ENCODE peak calls at places on chromosomes 16 and 17, in six cellular contexts. B is Panc1, N is stomach, L is GM12891, H is upper lobe of left lung, T is H1. Z is an unnamed sample.

GRCh38 chr16:6160303-6160702 is 1062.7 kb upstream of the EEF2KMT start:
- DNase-seq in B (no peak), N (no peak), L (no peak), H (no peak), T (no peak), Z (no peak)

GRCh38 chr16:78929798-78930197 is 670.7 kb downstream of the MAF start:
- DNase-seq in B (no peak), N (no peak), L (no peak), H (no peak), T (no peak), Z (no peak)

GRCh38 chr17:17935321-17936271 is 36.6 kb downstream of the TOM1L2 start:
- DNase-seq in B (no peak), N (no peak), L (no peak), H (no peak), T (no peak), Z (no peak)

GRCh38 chr16:69928856-69929400 is 22.2 kb upstream of the CLEC18A start:
- DNase-seq in B (no peak), N (no peak), L (no peak), H (no peak), T (no peak), Z (no peak)

GRCh38 chr16:9297437-9298113 is 206.1 kb downstream of the HAPSTR1 start:
- DNase-seq in B (no peak), N (peak; percentile 28), L (no peak), H (no peak), T (peak; percentile 21), Z (no peak)

GRCh38 chr17:30551666-30552339 is 74.6 kb downstream of the GOSR1 start:
- DNase-seq in B (no peak), N (peak; percentile 9), L (no peak), H (no peak), T (no peak), Z (no peak)

GRCh38 chr16:62035115-62036092 is 834 bp downstream of the CDH8 start:
- DNase-seq in B (no peak), N (no peak), L (no peak), H (peak; percentile 62), T (peak; percentile 56), Z (peak; percentile 50)

GRCh38 chr17:28571255-28572122 is at the start of gene PIGS:
- DNase-seq in B (peak; percentile 60), N (peak; percentile 97), L (peak; percentile 92), H (peak; percentile 97), T (peak; percentile 76), Z (peak; percentile 99)

GRCh38 chr17:12907477-12907876 is 110.3 kb downstream of the ELAC2 start:
- DNase-seq in B (no peak), N (no peak), L (no peak), H (no peak), T (no peak), Z (no peak)

GRCh38 chr17:65359016-65359415 is 202.4 kb downstream of the AXIN2 start:
- DNase-seq in B (no peak), N (no peak), L (no peak), H (no peak), T (no peak), Z (no peak)

GRCh38 chr17:63946440-63947363 is 14.6 kb upstream of the CD79B start:
- DNase-seq in B (peak; percentile 22), N (peak; percentile 51), L (peak; percentile 95), H (no peak), T (no peak), Z (peak; percentile 92)

GRCh38 chr16:9969580-9969979 is 212.6 kb downstream of the GRIN2A start:
- DNase-seq in B (no peak), N (no peak), L (no peak), H (no peak), T (no peak), Z (no peak)

GRCh38 chr17:66715076-66715675 is 119.7 kb upstream of the CACNG5 start:
- DNase-seq in B (no peak), N (no peak), L (no peak), H (no peak), T (no peak), Z (no peak)

GRCh38 chr16:22977294-22977697 is 163.3 kb downstream of the HS3ST2 start:
- DNase-seq in B (peak; percentile 7), N (no peak), L (no peak), H (no peak), T (no peak), Z (no peak)

GRCh38 chr16:88922114-88922825 is 54.7 kb downstream of the CBFA2T3 start:
- DNase-seq in B (no peak), N (peak; percentile 67), L (no peak), H (peak; percentile 87), T (no peak), Z (peak; percentile 88)

GRCh38 chr16:23434380-23434779 is 18.6 kb downstream of the COG7 start:
- DNase-seq in B (peak; percentile 61), N (no peak), L (peak; percentile 23), H (no peak), T (no peak), Z (no peak)

GRCh38 chr16:71295950-71296349 is 6.7 kb upstream of the CMTR2 start:
- DNase-seq in B (no peak), N (no peak), L (no peak), H (no peak), T (no peak), Z (no peak)

GRCh38 chr17:31715436-31715835 is 143.6 kb downstream of the COPRS start:
- DNase-seq in B (no peak), N (no peak), L (no peak), H (no peak), T (no peak), Z (no peak)

GRCh38 chr17:19260958-19261357 is 23.8 kb downstream of the EPN2 start:
- DNase-seq in B (no peak), N (no peak), L (no peak), H (no peak), T (no peak), Z (peak; percentile 20)

GRCh38 chr17:9666461-9667050 is 21.2 kb downstream of the USP43 start:
- DNase-seq in B (no peak), N (no peak), L (no peak), H (no peak), T (no peak), Z (no peak)

GRCh38 chr17:55295411-55296170 is 30.8 kb downstream of the HLF start:
- DNase-seq in B (peak; percentile 45), N (peak; percentile 68), L (peak; percentile 25), H (no peak), T (peak; percentile 31), Z (no peak)

GRCh38 chr17:73533127-73533526 is 111.1 kb downstream of the SDK2 start:
- DNase-seq in B (no peak), N (no peak), L (no peak), H (no peak), T (no peak), Z (no peak)

GRCh38 chr17:39653662-39654331 is 11.4 kb upstream of the TCAP start:
- DNase-seq in B (no peak), N (peak; percentile 76), L (peak; percentile 98), H (no peak), T (no peak), Z (peak; percentile 90)

GRCh38 chr16:48101069-48101674 is 54.6 kb downstream of the ABCC12 start:
- DNase-seq in B (no peak), N (no peak), L (no peak), H (no peak), T (no peak), Z (no peak)

GRCh38 chr17:48441231-48441711 is 11.3 kb upstream of the SKAP1 start:
- DNase-seq in B (no peak), N (no peak), L (no peak), H (no peak), T (no peak), Z (no peak)

GRCh38 chr17:14201087-14201486 is 35.6 kb downstream of the CDRT15 start:
- DNase-seq in B (no peak), N (no peak), L (no peak), H (no peak), T (no peak), Z (no peak)

DNA sequence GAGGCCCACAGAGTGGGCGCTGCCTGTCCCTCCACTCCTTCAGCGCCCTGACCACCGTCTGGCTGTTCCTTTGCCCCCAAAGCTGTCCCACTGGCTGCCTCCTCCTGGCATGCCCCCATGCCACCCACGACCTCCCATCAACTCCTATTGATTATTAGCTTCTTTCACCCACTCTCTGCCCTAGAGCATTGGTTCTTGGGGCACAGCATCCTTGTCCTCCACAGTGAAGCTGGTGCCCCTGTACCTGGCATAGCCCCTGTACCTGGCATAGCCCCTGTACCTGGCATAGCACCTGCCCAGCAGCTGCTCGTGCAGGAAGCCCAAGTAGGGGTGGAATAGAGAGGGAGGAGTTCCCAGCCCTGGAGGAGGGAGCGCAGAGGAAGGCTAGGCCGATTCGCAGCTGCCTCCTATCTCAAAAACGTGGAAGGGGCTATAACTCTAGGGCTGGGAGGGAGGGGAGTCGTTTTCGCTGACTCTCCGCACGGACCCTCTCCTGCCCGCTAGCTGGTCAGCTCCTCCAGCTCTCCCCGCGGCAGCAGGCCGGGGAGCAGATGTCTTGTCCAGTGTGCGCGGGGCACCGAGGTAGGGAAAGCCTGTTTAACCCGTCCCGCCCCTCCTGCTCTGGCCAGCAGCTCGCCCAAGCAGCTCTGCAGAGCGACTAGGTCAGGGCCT is 5.7 kb upstream of the ACTG1 start:
- DNase-seq in B (no peak), N (no peak), L (no peak), H (no peak), T (no peak), Z (no peak)
- TF ChIP-seq POLR2AphosphoS5 in B (peak; percentile 4), N (no peak), L (no peak), H (no peak), T (no peak), Z (no peak)

GRCh38 chr17:44352922-44353655 is 8.0 kb downstream of the GRN start:
- DNase-seq in B (no peak), N (no peak), L (no peak), H (no peak), T (no peak), Z (no peak)
- TF ChIP-seq POLR2AphosphoS5 in B (no peak), N (no peak), L (no peak), H (no peak), T (peak; percentile 31), Z (no peak)

GRCh38 chr16:11271610-11272009 is 1.8 kb downstream of the PRM3 start:
- DNase-seq in B (no peak), N (no peak), L (no peak), H (peak; percentile 37), T (no peak), Z (no peak)

GRCh38 chr16:11270602-11271162 is 1.6 kb upstream of the TNP2 start:
- DNase-seq in B (no peak), N (no peak), L (no peak), H (no peak), T (no peak), Z (no peak)

GRCh38 chr16:11265124-11265523 is 4.0 kb downstream of the TNP2 start:
- DNase-seq in B (no peak), N (peak; percentile 30), L (no peak), H (no peak), T (no peak), Z (no peak)

GRCh38 chr16:11272484-11272883 is 945 bp downstream of the PRM3 start:
- DNase-seq in B (no peak), N (no peak), L (no peak), H (no peak), T (no peak), Z (no peak)

GRCh38 chr16:11268921-11269375 is at the start of gene TNP2:
- DNase-seq in B (no peak), N (no peak), L (no peak), H (peak; percentile 40), T (no peak), Z (no peak)
- TF ChIP-seq POLR2AphosphoS5 in B (no peak), N (no peak), L (no peak), H (no peak), T (no peak), Z (no peak)

DNA sequence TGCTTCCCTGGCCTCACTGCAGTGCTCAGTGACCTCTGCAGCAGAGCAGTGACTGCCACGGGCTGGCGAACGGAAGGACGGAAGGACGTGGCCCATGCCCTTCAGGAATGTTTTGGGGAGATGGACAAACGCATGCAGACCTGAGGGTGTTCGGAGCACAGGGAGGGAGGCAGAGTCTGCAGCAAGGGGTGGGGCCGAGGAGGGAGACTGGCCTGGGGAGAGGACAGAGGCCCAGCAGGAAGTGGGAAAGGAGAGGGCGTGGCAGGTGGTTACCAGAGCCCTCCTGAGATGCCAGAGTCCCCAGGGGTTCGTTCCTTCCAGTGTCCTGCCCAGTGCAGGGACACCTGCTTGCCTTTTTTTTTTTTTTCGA is 21.9 kb downstream of the ADORA2B start:
- DNase-seq in B (no peak), N (no peak), L (no peak), H (peak; percentile 29), T (no peak), Z (peak; percentile 47)
- TF ChIP-seq POLR2AphosphoS5 in B (no peak), N (no peak), L (no peak), H (peak; percentile 17), T (peak; percentile 54), Z (no peak)